ENCODE peak calls at places on chromosomes 5 and 9, in five cellular contexts. One of them, this sample, is unnamed.

GRCh38 chr5:111017731-111018130 is 53.8 kb upstream of the TSLP start:
- DNase-seq in bronchial epithelial cell: peak; percentile 43
- DNase-seq in RPMI8226: no peak
- DNase-seq in fibroblast of mammary gland: no peak
- DNase-seq in psoas muscle: no peak
- DNase-seq in this sample: no peak

GRCh38 chr5:179613460-179614071 is 9.9 kb downstream of the HNRNPH1 start:
- DNase-seq in bronchial epithelial cell: no peak
- DNase-seq in RPMI8226: no peak
- DNase-seq in fibroblast of mammary gland: no peak
- DNase-seq in psoas muscle: no peak
- DNase-seq in this sample: no peak

GRCh38 chr5:72648511-72648910 is 141.3 kb upstream of the ZNF366 start:
- DNase-seq in bronchial epithelial cell: no peak
- DNase-seq in RPMI8226: no peak
- DNase-seq in fibroblast of mammary gland: peak; percentile 69
- DNase-seq in psoas muscle: peak; percentile 17
- DNase-seq in this sample: no peak

GRCh38 chr9:69476797-69477196 is 151.8 kb downstream of the ENTREP1 start:
- DNase-seq in bronchial epithelial cell: no peak
- DNase-seq in RPMI8226: no peak
- DNase-seq in fibroblast of mammary gland: no peak
- DNase-seq in psoas muscle: no peak
- DNase-seq in this sample: no peak

GRCh38 chr5:58999804-59000595 is 417.1 kb downstream of the RAB3C start:
- DNase-seq in bronchial epithelial cell: no peak
- DNase-seq in RPMI8226: no peak
- DNase-seq in fibroblast of mammary gland: no peak
- DNase-seq in psoas muscle: no peak
- DNase-seq in this sample: no peak

GRCh38 chr5:139799359-139799758 is 3.8 kb downstream of the PSD2 start:
- DNase-seq in bronchial epithelial cell: no peak
- DNase-seq in RPMI8226: no peak
- DNase-seq in fibroblast of mammary gland: no peak
- DNase-seq in psoas muscle: no peak
- DNase-seq in this sample: no peak

GRCh38 chr5:52693279-52693678 is 94.4 kb upstream of the ITGA1 start:
- DNase-seq in bronchial epithelial cell: peak; percentile 53
- DNase-seq in RPMI8226: no peak
- DNase-seq in fibroblast of mammary gland: peak; percentile 49
- DNase-seq in psoas muscle: peak; percentile 16
- DNase-seq in this sample: peak; percentile 0

GRCh38 chr9:33852216-33852826 is 35.4 kb downstream of the UBE2R2 start:
- DNase-seq in bronchial epithelial cell: peak; percentile 44
- DNase-seq in RPMI8226: peak; percentile 65
- DNase-seq in fibroblast of mammary gland: peak; percentile 56
- DNase-seq in psoas muscle: peak; percentile 56
- DNase-seq in this sample: peak; percentile 74